ENCODE peak calls at places on chromosomes 2 and 18, in seven cellular contexts. One of them, this sample, is unnamed.

GRCh38 chr18:23825978-23826405 is 136.7 kb downstream of the LAMA3 start:
- DNase-seq in uterus: peak; percentile 81
- DNase-seq in ascending aorta: peak; percentile 91
- DNase-seq in body of pancreas: no peak
- DNase-seq in gastrocnemius medialis: peak; percentile 89
- DNase-seq in suprapubic skin: peak; percentile 86
- DNase-seq in lower lobe of right lung: no peak
- DNase-seq in this sample: no peak

GRCh38 chr2:66418381-66418780 is 16.5 kb upstream of the MEIS1 start:
- DNase-seq in ascending aorta: no peak
- DNase-seq in uterus: no peak
- DNase-seq in suprapubic skin: no peak
- DNase-seq in lower lobe of right lung: no peak
- DNase-seq in body of pancreas: no peak
- DNase-seq in gastrocnemius medialis: no peak
- DNase-seq in this sample: no peak

GRCh38 chr2:16326736-16327300 is 338.8 kb downstream of the CYRIA start:
- DNase-seq in body of pancreas: no peak
- DNase-seq in suprapubic skin: no peak
- DNase-seq in lower lobe of right lung: no peak
- DNase-seq in ascending aorta: no peak
- DNase-seq in uterus: no peak
- DNase-seq in gastrocnemius medialis: no peak
- DNase-seq in this sample: no peak

GRCh38 chr18:13616525-13617035 is 109.8 kb downstream of the FAM210A start:
- DNase-seq in gastrocnemius medialis: no peak
- DNase-seq in lower lobe of right lung: no peak
- DNase-seq in ascending aorta: no peak
- DNase-seq in uterus: no peak
- DNase-seq in body of pancreas: no peak
- DNase-seq in suprapubic skin: no peak
- DNase-seq in this sample: no peak

GRCh38 chr2:143181494-143181893 is 52.3 kb downstream of the ARHGAP15 start:
- DNase-seq in gastrocnemius medialis: no peak
- DNase-seq in ascending aorta: no peak
- DNase-seq in suprapubic skin: no peak
- DNase-seq in body of pancreas: no peak
- DNase-seq in uterus: no peak
- DNase-seq in lower lobe of right lung: no peak
- DNase-seq in this sample: no peak

GRCh38 chr2:169093535-169093934 is 24.2 kb downstream of the DHRS9 start:
- DNase-seq in body of pancreas: no peak
- DNase-seq in gastrocnemius medialis: no peak
- DNase-seq in ascending aorta: no peak
- DNase-seq in uterus: no peak
- DNase-seq in suprapubic skin: no peak
- DNase-seq in lower lobe of right lung: no peak
- DNase-seq in this sample: no peak

GRCh38 chr2:5315512-5315911 is 376.7 kb upstream of the SOX11 start:
- DNase-seq in gastrocnemius medialis: no peak
- DNase-seq in body of pancreas: no peak
- DNase-seq in suprapubic skin: no peak
- DNase-seq in lower lobe of right lung: no peak
- DNase-seq in uterus: no peak
- DNase-seq in ascending aorta: no peak
- DNase-seq in this sample: no peak

GRCh38 chr18:28736951-28737350 is 560.0 kb upstream of the CDH2 start:
- DNase-seq in uterus: no peak
- DNase-seq in suprapubic skin: no peak
- DNase-seq in lower lobe of right lung: no peak
- DNase-seq in ascending aorta: no peak
- DNase-seq in body of pancreas: no peak
- DNase-seq in gastrocnemius medialis: no peak
- DNase-seq in this sample: no peak

GRCh38 chr2:197878792-197879191 is 74.4 kb downstream of the PLCL1 start:
- DNase-seq in lower lobe of right lung: no peak
- DNase-seq in body of pancreas: no peak
- DNase-seq in uterus: no peak
- DNase-seq in gastrocnemius medialis: no peak
- DNase-seq in suprapubic skin: no peak
- DNase-seq in ascending aorta: no peak
- DNase-seq in this sample: no peak

GRCh38 chr18:26286008-26286407 is 59.8 kb downstream of the TAF4B start:
- DNase-seq in suprapubic skin: no peak
- DNase-seq in lower lobe of right lung: no peak
- DNase-seq in body of pancreas: no peak
- DNase-seq in ascending aorta: no peak
- DNase-seq in uterus: no peak
- DNase-seq in gastrocnemius medialis: no peak
- DNase-seq in this sample: no peak

GRCh38 chr2:181680055-181680936 is at the start of gene NEUROD1:
- DNase-seq in gastrocnemius medialis: no peak
- DNase-seq in ascending aorta: no peak
- DNase-seq in body of pancreas: no peak
- DNase-seq in uterus: no peak
- DNase-seq in lower lobe of right lung: no peak
- DNase-seq in suprapubic skin: no peak
- DNase-seq in this sample: no peak

GRCh38 chr2:32271063-32271462 is 6.4 kb upstream of the NLRC4 start:
- DNase-seq in lower lobe of right lung: no peak
- DNase-seq in body of pancreas: no peak
- DNase-seq in ascending aorta: no peak
- DNase-seq in suprapubic skin: no peak
- DNase-seq in gastrocnemius medialis: no peak
- DNase-seq in uterus: no peak
- DNase-seq in this sample: no peak

GRCh38 chr2:172464340-172465129 is 37.1 kb downstream of the ITGA6 start:
- DNase-seq in body of pancreas: peak; percentile 24
- DNase-seq in lower lobe of right lung: no peak
- DNase-seq in ascending aorta: no peak
- DNase-seq in gastrocnemius medialis: no peak
- DNase-seq in uterus: no peak
- DNase-seq in suprapubic skin: no peak
- DNase-seq in this sample: no peak

GRCh38 chr2:172465417-172466334 is 38.3 kb downstream of the ITGA6 start:
- DNase-seq in gastrocnemius medialis: peak; percentile 43
- DNase-seq in lower lobe of right lung: peak; percentile 54
- DNase-seq in ascending aorta: peak; percentile 79
- DNase-seq in uterus: peak; percentile 63
- DNase-seq in suprapubic skin: peak; percentile 72
- DNase-seq in body of pancreas: peak; percentile 83
- DNase-seq in this sample: peak; percentile 72

GRCh38 chr2:172460780-172461201 is 33.4 kb downstream of the ITGA6 start:
- DNase-seq in body of pancreas: no peak
- DNase-seq in lower lobe of right lung: no peak
- DNase-seq in gastrocnemius medialis: no peak
- DNase-seq in ascending aorta: no peak
- DNase-seq in suprapubic skin: no peak
- DNase-seq in uterus: no peak
- DNase-seq in this sample: no peak

GRCh38 chr2:172461591-172462392 is 34.4 kb downstream of the ITGA6 start:
- DNase-seq in body of pancreas: peak; percentile 77
- DNase-seq in suprapubic skin: no peak
- DNase-seq in gastrocnemius medialis: peak; percentile 25
- DNase-seq in ascending aorta: peak; percentile 66
- DNase-seq in lower lobe of right lung: peak; percentile 77
- DNase-seq in uterus: peak; percentile 46
- DNase-seq in this sample: no peak

GRCh38 chr2:172462393-172463381 is 35.3 kb downstream of the ITGA6 start:
- DNase-seq in uterus: no peak
- DNase-seq in ascending aorta: no peak
- DNase-seq in body of pancreas: no peak
- DNase-seq in lower lobe of right lung: no peak
- DNase-seq in suprapubic skin: no peak
- DNase-seq in gastrocnemius medialis: no peak
- DNase-seq in this sample: no peak
- TF ChIP-seq CTCF in uterus: no peak
- TF ChIP-seq CTCF in ascending aorta: no peak
- TF ChIP-seq CTCF in body of pancreas: no peak
- TF ChIP-seq CTCF in lower lobe of right lung: peak; percentile 3
- TF ChIP-seq CTCF in suprapubic skin: no peak
- TF ChIP-seq CTCF in gastrocnemius medialis: no peak
- TF ChIP-seq CTCF in this sample: no peak

GRCh38 chr18:57077786-57078552 is 68.9 kb upstream of the BOD1L2 start:
- DNase-seq in uterus: no peak
- DNase-seq in lower lobe of right lung: no peak
- DNase-seq in gastrocnemius medialis: no peak
- DNase-seq in body of pancreas: no peak
- DNase-seq in ascending aorta: no peak
- DNase-seq in suprapubic skin: no peak
- DNase-seq in this sample: no peak
- H3K27me3 ChIP-seq in uterus: no peaks in the 10 kb centered on the region
- H3K27me3 ChIP-seq in lower lobe of right lung: peaks cover 3% of the 10 kb centered on the region
- H3K27me3 ChIP-seq in gastrocnemius medialis: no peaks in the 10 kb centered on the region
- H3K27me3 ChIP-seq in body of pancreas: no peaks in the 10 kb centered on the region
- H3K27me3 ChIP-seq in ascending aorta: no peaks in the 10 kb centered on the region
- H3K27me3 ChIP-seq in suprapubic skin: peaks cover 30% of the 10 kb centered on the region
- H3K27me3 ChIP-seq in this sample: peaks cover 4% of the 10 kb centered on the region

GRCh38 chr2:27461118-27461517 is 18.9 kb downstream of the KRTCAP3 start:
- DNase-seq in suprapubic skin: no peak
- DNase-seq in body of pancreas: no peak
- DNase-seq in uterus: no peak
- DNase-seq in ascending aorta: no peak
- DNase-seq in gastrocnemius medialis: peak; percentile 40
- DNase-seq in lower lobe of right lung: no peak
- DNase-seq in this sample: no peak
- H3K9me3 ChIP-seq in suprapubic skin: no peaks in the 10 kb centered on the region
- H3K9me3 ChIP-seq in body of pancreas: no peaks in the 10 kb centered on the region
- H3K9me3 ChIP-seq in uterus: no peaks in the 10 kb centered on the region
- H3K9me3 ChIP-seq in ascending aorta: no peaks in the 10 kb centered on the region
- H3K9me3 ChIP-seq in gastrocnemius medialis: no peaks in the 10 kb centered on the region
- H3K9me3 ChIP-seq in lower lobe of right lung: no peaks in the 10 kb centered on the region
- H3K9me3 ChIP-seq in this sample: no peaks in the 10 kb centered on the region

GRCh38 chr2:20050712-20051517 is 513 bp downstream of the LAPTM4A start:
- DNase-seq in ascending aorta: peak; percentile 74
- DNase-seq in lower lobe of right lung: peak; percentile 52
- DNase-seq in gastrocnemius medialis: peak; percentile 45
- DNase-seq in suprapubic skin: peak; percentile 68
- DNase-seq in uterus: peak; percentile 47
- DNase-seq in body of pancreas: peak; percentile 45
- DNase-seq in this sample: no peak
- TF ChIP-seq CTCF in ascending aorta: no peak
- TF ChIP-seq CTCF in lower lobe of right lung: no peak
- TF ChIP-seq CTCF in gastrocnemius medialis: no peak
- TF ChIP-seq CTCF in suprapubic skin: no peak
- TF ChIP-seq CTCF in uterus: no peak
- TF ChIP-seq CTCF in body of pancreas: no peak
- TF ChIP-seq CTCF in this sample: peak; percentile 26

DNA sequence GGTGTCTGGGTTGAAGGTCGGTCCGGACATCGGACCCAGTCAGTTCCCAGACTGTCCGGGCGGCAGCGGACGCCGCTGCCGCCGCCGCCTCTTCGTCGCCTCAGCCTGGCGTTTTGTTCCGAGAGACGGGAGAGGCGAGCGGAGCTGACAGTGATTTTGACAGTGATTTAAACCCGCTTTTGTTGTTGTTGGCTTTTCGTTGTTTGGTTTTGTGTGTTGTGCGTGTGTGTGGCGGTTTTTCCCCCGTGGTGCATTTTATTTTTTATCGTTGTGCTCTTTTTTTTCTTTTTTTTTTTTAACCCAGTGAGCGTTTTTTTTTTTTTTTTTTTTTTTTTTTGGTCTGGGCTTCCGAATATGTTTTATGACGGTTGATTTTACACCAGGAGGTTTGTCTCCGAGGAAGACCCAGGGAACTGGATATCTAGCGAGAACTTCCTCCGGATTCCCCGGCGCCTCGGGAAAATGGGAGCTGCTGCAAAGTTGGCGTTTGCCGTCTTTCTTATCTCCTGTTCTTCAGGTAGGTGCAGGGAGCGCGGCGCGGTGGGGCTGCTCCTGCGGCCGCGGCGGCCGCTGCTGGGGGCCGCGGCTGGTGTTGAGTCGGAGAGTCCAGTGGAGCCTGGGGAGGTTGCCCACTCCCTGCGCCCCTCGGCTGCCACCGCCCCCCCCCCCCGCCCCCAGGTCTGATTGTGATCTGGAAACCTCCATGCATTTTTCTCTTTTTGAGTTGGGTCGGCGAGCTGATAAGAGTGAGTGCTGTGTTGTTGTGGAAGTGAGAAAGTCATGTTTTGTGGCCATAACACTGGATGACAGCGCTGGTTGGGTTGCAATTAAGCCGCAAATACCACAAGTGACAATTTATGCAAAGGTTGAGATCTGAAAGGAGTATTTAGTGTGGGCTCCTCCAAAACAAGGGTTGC is at the start of gene ACVR2A:
- DNase-seq in ascending aorta: peak; percentile 68
- DNase-seq in lower lobe of right lung: peak; percentile 52
- DNase-seq in uterus: peak; percentile 31
- DNase-seq in gastrocnemius medialis: peak; percentile 22
- DNase-seq in body of pancreas: peak; percentile 53
- DNase-seq in suprapubic skin: no peak
- DNase-seq in this sample: no peak
- H3K27me3 ChIP-seq in ascending aorta: no peaks in the 10 kb centered on the region
- H3K27me3 ChIP-seq in lower lobe of right lung: no peaks in the 10 kb centered on the region
- H3K27me3 ChIP-seq in uterus: no peaks in the 10 kb centered on the region
- H3K27me3 ChIP-seq in gastrocnemius medialis: no peaks in the 10 kb centered on the region
- H3K27me3 ChIP-seq in body of pancreas: no peaks in the 10 kb centered on the region
- H3K27me3 ChIP-seq in suprapubic skin: no peaks in the 10 kb centered on the region
- H3K27me3 ChIP-seq in this sample: no peaks in the 10 kb centered on the region

DNA sequence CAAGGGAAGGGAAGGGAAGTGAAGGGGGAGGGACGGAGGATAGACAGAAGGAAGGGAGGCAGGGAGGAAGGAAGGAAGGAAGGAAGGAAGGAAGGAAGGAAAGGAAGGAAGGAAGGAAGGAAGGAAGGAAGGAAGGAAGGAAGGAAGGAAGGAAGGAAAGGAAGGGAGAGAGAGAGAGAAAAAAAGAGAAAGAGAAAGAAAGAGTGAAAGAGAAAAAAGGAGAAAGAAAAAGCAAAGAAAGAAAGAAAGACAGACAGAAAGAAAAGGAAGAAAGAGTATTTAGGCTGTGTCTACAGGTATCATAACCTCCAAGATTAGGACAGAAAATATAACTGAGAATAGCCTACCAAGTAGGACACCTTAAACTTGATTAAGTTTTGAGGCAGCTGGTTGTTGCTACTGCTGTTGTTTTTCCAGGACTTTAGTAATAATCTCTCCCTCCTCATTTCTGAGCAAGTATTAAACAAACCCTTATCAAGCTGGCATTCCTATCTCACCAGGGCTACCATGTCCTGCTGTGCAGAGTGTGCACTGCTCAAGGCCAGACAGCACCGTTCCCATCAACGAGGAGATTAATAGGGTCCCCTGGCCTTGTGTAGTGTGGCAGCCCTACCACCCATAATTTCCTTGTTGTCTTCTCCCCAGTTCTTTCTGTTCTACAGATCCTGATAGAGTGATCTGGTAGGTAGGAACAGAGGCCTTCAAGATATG is 90.5 kb upstream of the FHL2 start:
- DNase-seq in lower lobe of right lung: no peak
- DNase-seq in uterus: no peak
- DNase-seq in ascending aorta: no peak
- DNase-seq in gastrocnemius medialis: no peak
- DNase-seq in suprapubic skin: no peak
- DNase-seq in body of pancreas: no peak
- DNase-seq in this sample: no peak
- H3K9me3 ChIP-seq in lower lobe of right lung: peaks cover 11% of the 10 kb centered on the region
- H3K9me3 ChIP-seq in uterus: no peaks in the 10 kb centered on the region
- H3K9me3 ChIP-seq in ascending aorta: peaks cover 9% of the 10 kb centered on the region
- H3K9me3 ChIP-seq in gastrocnemius medialis: no peaks in the 10 kb centered on the region
- H3K9me3 ChIP-seq in suprapubic skin: no peaks in the 10 kb centered on the region
- H3K9me3 ChIP-seq in body of pancreas: no peaks in the 10 kb centered on the region
- H3K9me3 ChIP-seq in this sample: peaks cover 3% of the 10 kb centered on the region

GRCh38 chr2:142140434-142140845 is 9.6 kb upstream of the LRP1B start:
- DNase-seq in gastrocnemius medialis: no peak
- DNase-seq in lower lobe of right lung: no peak
- DNase-seq in suprapubic skin: no peak
- DNase-seq in ascending aorta: no peak
- DNase-seq in body of pancreas: no peak
- DNase-seq in uterus: no peak
- DNase-seq in this sample: no peak
- TF ChIP-seq CTCF in gastrocnemius medialis: peak; percentile 48
- TF ChIP-seq CTCF in lower lobe of right lung: peak; percentile 52
- TF ChIP-seq CTCF in suprapubic skin: peak; percentile 18
- TF ChIP-seq CTCF in ascending aorta: no peak
- TF ChIP-seq CTCF in body of pancreas: peak; percentile 57
- TF ChIP-seq CTCF in uterus: peak; percentile 40
- TF ChIP-seq CTCF in this sample: peak; percentile 58